ENCODE peak calls at places on chromosomes 2 and 18, in nine cellular contexts. One of them, this sample, is unnamed.

GRCh38 chr18:14924226-14924625 is 176.3 kb downstream of the ANKRD30B start:
- DNase-seq in mammary epithelial cell: peak
- DNase-seq in NCI-H774: no peak
- DNase-seq in activated CD4-positive, CD25-positive, alpha-beta regulatory T cell treated with anti-CD3 and anti-CD28 coated beads, Interleukin-2, amount 50 U/mL, for 72 hours: no peak
- DNase-seq in BJ: no peak
- DNase-seq in stimulated activated CD4-positive, alpha-beta T cell treated with anti-CD3 and anti-CD28 coated beads, Interleukin-1b, Interleukin-23, amount 100 ng/mL, for 24 hours: no peak
- DNase-seq in heart left ventricle: no peak
- DNase-seq in foreskin melanocyte: no peak
- DNase-seq in omental fat pad: no peak
- DNase-seq in this sample: no peak

GRCh38 chr2:21333694-21334093 is 209.9 kb downstream of the TDRD15 start:
- DNase-seq in heart left ventricle: no peak
- DNase-seq in NCI-H774: peak
- DNase-seq in omental fat pad: no peak
- DNase-seq in activated CD4-positive, CD25-positive, alpha-beta regulatory T cell treated with anti-CD3 and anti-CD28 coated beads, Interleukin-2, amount 50 U/mL, for 72 hours: no peak
- DNase-seq in mammary epithelial cell: peak
- DNase-seq in foreskin melanocyte: no peak
- DNase-seq in BJ: no peak
- DNase-seq in stimulated activated CD4-positive, alpha-beta T cell treated with anti-CD3 and anti-CD28 coated beads, Interleukin-1b, Interleukin-23, amount 100 ng/mL, for 24 hours: no peak
- DNase-seq in this sample: no peak

GRCh38 chr2:238709961-238710360 is 137.9 kb upstream of the TWIST2 start:
- DNase-seq in activated CD4-positive, CD25-positive, alpha-beta regulatory T cell treated with anti-CD3 and anti-CD28 coated beads, Interleukin-2, amount 50 U/mL, for 72 hours: no peak
- DNase-seq in omental fat pad: no peak
- DNase-seq in mammary epithelial cell: no peak
- DNase-seq in foreskin melanocyte: no peak
- DNase-seq in NCI-H774: no peak
- DNase-seq in heart left ventricle: no peak
- DNase-seq in stimulated activated CD4-positive, alpha-beta T cell treated with anti-CD3 and anti-CD28 coated beads, Interleukin-1b, Interleukin-23, amount 100 ng/mL, for 24 hours: no peak
- DNase-seq in BJ: no peak
- DNase-seq in this sample: no peak

GRCh38 chr2:9356336-9356735 is 67.0 kb downstream of the ITGB1BP1 start:
- DNase-seq in activated CD4-positive, CD25-positive, alpha-beta regulatory T cell treated with anti-CD3 and anti-CD28 coated beads, Interleukin-2, amount 50 U/mL, for 72 hours: no peak
- DNase-seq in stimulated activated CD4-positive, alpha-beta T cell treated with anti-CD3 and anti-CD28 coated beads, Interleukin-1b, Interleukin-23, amount 100 ng/mL, for 24 hours: no peak
- DNase-seq in mammary epithelial cell: no peak
- DNase-seq in omental fat pad: no peak
- DNase-seq in NCI-H774: no peak
- DNase-seq in heart left ventricle: no peak
- DNase-seq in BJ: no peak
- DNase-seq in foreskin melanocyte: no peak
- DNase-seq in this sample: no peak

GRCh38 chr2:209511637-209512036 is 87.8 kb downstream of the MAP2 start:
- DNase-seq in NCI-H774: no peak
- DNase-seq in activated CD4-positive, CD25-positive, alpha-beta regulatory T cell treated with anti-CD3 and anti-CD28 coated beads, Interleukin-2, amount 50 U/mL, for 72 hours: no peak
- DNase-seq in stimulated activated CD4-positive, alpha-beta T cell treated with anti-CD3 and anti-CD28 coated beads, Interleukin-1b, Interleukin-23, amount 100 ng/mL, for 24 hours: no peak
- DNase-seq in mammary epithelial cell: peak
- DNase-seq in omental fat pad: no peak
- DNase-seq in BJ: no peak
- DNase-seq in foreskin melanocyte: no peak
- DNase-seq in heart left ventricle: no peak
- DNase-seq in this sample: no peak

GRCh38 chr2:127638361-127639110 is 7.4 kb upstream of the GPR17 start:
- DNase-seq in foreskin melanocyte: no peak
- DNase-seq in BJ: no peak
- DNase-seq in stimulated activated CD4-positive, alpha-beta T cell treated with anti-CD3 and anti-CD28 coated beads, Interleukin-1b, Interleukin-23, amount 100 ng/mL, for 24 hours: no peak
- DNase-seq in heart left ventricle: peak
- DNase-seq in omental fat pad: no peak
- DNase-seq in NCI-H774: no peak
- DNase-seq in mammary epithelial cell: no peak
- DNase-seq in activated CD4-positive, CD25-positive, alpha-beta regulatory T cell treated with anti-CD3 and anti-CD28 coated beads, Interleukin-2, amount 50 U/mL, for 72 hours: no peak
- DNase-seq in this sample: peak

GRCh38 chr2:236607471-236608307 is 38.1 kb downstream of the ACKR3 start:
- DNase-seq in heart left ventricle: no peak
- DNase-seq in mammary epithelial cell: peak
- DNase-seq in omental fat pad: no peak
- DNase-seq in stimulated activated CD4-positive, alpha-beta T cell treated with anti-CD3 and anti-CD28 coated beads, Interleukin-1b, Interleukin-23, amount 100 ng/mL, for 24 hours: no peak
- DNase-seq in BJ: peak
- DNase-seq in activated CD4-positive, CD25-positive, alpha-beta regulatory T cell treated with anti-CD3 and anti-CD28 coated beads, Interleukin-2, amount 50 U/mL, for 72 hours: no peak
- DNase-seq in foreskin melanocyte: no peak
- DNase-seq in NCI-H774: peak
- DNase-seq in this sample: peak

GRCh38 chr2:72893594-72894319 is 6.5 kb downstream of the SPR start:
- DNase-seq in NCI-H774: no peak
- DNase-seq in BJ: no peak
- DNase-seq in mammary epithelial cell: peak
- DNase-seq in omental fat pad: no peak
- DNase-seq in stimulated activated CD4-positive, alpha-beta T cell treated with anti-CD3 and anti-CD28 coated beads, Interleukin-1b, Interleukin-23, amount 100 ng/mL, for 24 hours: no peak
- DNase-seq in foreskin melanocyte: no peak
- DNase-seq in heart left ventricle: no peak
- DNase-seq in activated CD4-positive, CD25-positive, alpha-beta regulatory T cell treated with anti-CD3 and anti-CD28 coated beads, Interleukin-2, amount 50 U/mL, for 72 hours: no peak
- DNase-seq in this sample: no peak

GRCh38 chr18:8835556-8835955 is 130.2 kb downstream of the MTCL1 start:
- DNase-seq in mammary epithelial cell: peak
- DNase-seq in heart left ventricle: no peak
- DNase-seq in omental fat pad: no peak
- DNase-seq in foreskin melanocyte: peak
- DNase-seq in NCI-H774: no peak
- DNase-seq in stimulated activated CD4-positive, alpha-beta T cell treated with anti-CD3 and anti-CD28 coated beads, Interleukin-1b, Interleukin-23, amount 100 ng/mL, for 24 hours: no peak
- DNase-seq in BJ: peak
- DNase-seq in activated CD4-positive, CD25-positive, alpha-beta regulatory T cell treated with anti-CD3 and anti-CD28 coated beads, Interleukin-2, amount 50 U/mL, for 72 hours: no peak
- DNase-seq in this sample: no peak

GRCh38 chr18:65608471-65608870 is 142.3 kb upstream of the CDH7 start:
- DNase-seq in NCI-H774: no peak
- DNase-seq in stimulated activated CD4-positive, alpha-beta T cell treated with anti-CD3 and anti-CD28 coated beads, Interleukin-1b, Interleukin-23, amount 100 ng/mL, for 24 hours: no peak
- DNase-seq in omental fat pad: no peak
- DNase-seq in mammary epithelial cell: no peak
- DNase-seq in BJ: no peak
- DNase-seq in heart left ventricle: no peak
- DNase-seq in foreskin melanocyte: no peak
- DNase-seq in activated CD4-positive, CD25-positive, alpha-beta regulatory T cell treated with anti-CD3 and anti-CD28 coated beads, Interleukin-2, amount 50 U/mL, for 72 hours: no peak
- DNase-seq in this sample: no peak

GRCh38 chr2:204180671-204181070 is 244.1 kb downstream of the ICOS start:
- DNase-seq in mammary epithelial cell: no peak
- DNase-seq in stimulated activated CD4-positive, alpha-beta T cell treated with anti-CD3 and anti-CD28 coated beads, Interleukin-1b, Interleukin-23, amount 100 ng/mL, for 24 hours: no peak
- DNase-seq in activated CD4-positive, CD25-positive, alpha-beta regulatory T cell treated with anti-CD3 and anti-CD28 coated beads, Interleukin-2, amount 50 U/mL, for 72 hours: no peak
- DNase-seq in NCI-H774: peak
- DNase-seq in heart left ventricle: no peak
- DNase-seq in omental fat pad: no peak
- DNase-seq in BJ: no peak
- DNase-seq in foreskin melanocyte: peak
- DNase-seq in this sample: no peak

GRCh38 chr2:79552653-79553052 is 39.8 kb downstream of the CTNNA2 start:
- DNase-seq in foreskin melanocyte: no peak
- DNase-seq in omental fat pad: no peak
- DNase-seq in BJ: no peak
- DNase-seq in NCI-H774: no peak
- DNase-seq in mammary epithelial cell: no peak
- DNase-seq in heart left ventricle: no peak
- DNase-seq in activated CD4-positive, CD25-positive, alpha-beta regulatory T cell treated with anti-CD3 and anti-CD28 coated beads, Interleukin-2, amount 50 U/mL, for 72 hours: no peak
- DNase-seq in stimulated activated CD4-positive, alpha-beta T cell treated with anti-CD3 and anti-CD28 coated beads, Interleukin-1b, Interleukin-23, amount 100 ng/mL, for 24 hours: no peak
- DNase-seq in this sample: no peak

GRCh38 chr2:11858883-11859282 is 112.5 kb downstream of the LPIN1 start:
- DNase-seq in heart left ventricle: no peak
- DNase-seq in foreskin melanocyte: no peak
- DNase-seq in BJ: no peak
- DNase-seq in activated CD4-positive, CD25-positive, alpha-beta regulatory T cell treated with anti-CD3 and anti-CD28 coated beads, Interleukin-2, amount 50 U/mL, for 72 hours: no peak
- DNase-seq in mammary epithelial cell: no peak
- DNase-seq in stimulated activated CD4-positive, alpha-beta T cell treated with anti-CD3 and anti-CD28 coated beads, Interleukin-1b, Interleukin-23, amount 100 ng/mL, for 24 hours: no peak
- DNase-seq in NCI-H774: no peak
- DNase-seq in omental fat pad: no peak
- DNase-seq in this sample: peak

GRCh38 chr2:66024396-66024795 is 410.5 kb upstream of the MEIS1 start:
- DNase-seq in NCI-H774: peak
- DNase-seq in omental fat pad: no peak
- DNase-seq in BJ: no peak
- DNase-seq in stimulated activated CD4-positive, alpha-beta T cell treated with anti-CD3 and anti-CD28 coated beads, Interleukin-1b, Interleukin-23, amount 100 ng/mL, for 24 hours: no peak
- DNase-seq in foreskin melanocyte: no peak
- DNase-seq in mammary epithelial cell: no peak
- DNase-seq in activated CD4-positive, CD25-positive, alpha-beta regulatory T cell treated with anti-CD3 and anti-CD28 coated beads, Interleukin-2, amount 50 U/mL, for 72 hours: no peak
- DNase-seq in heart left ventricle: no peak
- DNase-seq in this sample: no peak

GRCh38 chr2:205696541-205697441 is 14.5 kb downstream of the NRP2 start:
- DNase-seq in NCI-H774: no peak
- DNase-seq in heart left ventricle: no peak
- DNase-seq in omental fat pad: no peak
- DNase-seq in BJ: no peak
- DNase-seq in mammary epithelial cell: no peak
- DNase-seq in activated CD4-positive, CD25-positive, alpha-beta regulatory T cell treated with anti-CD3 and anti-CD28 coated beads, Interleukin-2, amount 50 U/mL, for 72 hours: no peak
- DNase-seq in stimulated activated CD4-positive, alpha-beta T cell treated with anti-CD3 and anti-CD28 coated beads, Interleukin-1b, Interleukin-23, amount 100 ng/mL, for 24 hours: no peak
- DNase-seq in foreskin melanocyte: peak
- DNase-seq in this sample: no peak

GRCh38 chr2:28004086-28004485 is 113.6 kb downstream of the BABAM2 start:
- DNase-seq in NCI-H774: no peak
- DNase-seq in foreskin melanocyte: no peak
- DNase-seq in activated CD4-positive, CD25-positive, alpha-beta regulatory T cell treated with anti-CD3 and anti-CD28 coated beads, Interleukin-2, amount 50 U/mL, for 72 hours: no peak
- DNase-seq in BJ: peak
- DNase-seq in heart left ventricle: no peak
- DNase-seq in mammary epithelial cell: peak
- DNase-seq in omental fat pad: no peak
- DNase-seq in stimulated activated CD4-positive, alpha-beta T cell treated with anti-CD3 and anti-CD28 coated beads, Interleukin-1b, Interleukin-23, amount 100 ng/mL, for 24 hours: peak
- DNase-seq in this sample: no peak

GRCh38 chr2:47357475-47357874 is 45.5 kb upstream of the MSH2 start:
- DNase-seq in activated CD4-positive, CD25-positive, alpha-beta regulatory T cell treated with anti-CD3 and anti-CD28 coated beads, Interleukin-2, amount 50 U/mL, for 72 hours: no peak
- DNase-seq in omental fat pad: no peak
- DNase-seq in heart left ventricle: no peak
- DNase-seq in mammary epithelial cell: peak
- DNase-seq in foreskin melanocyte: peak
- DNase-seq in stimulated activated CD4-positive, alpha-beta T cell treated with anti-CD3 and anti-CD28 coated beads, Interleukin-1b, Interleukin-23, amount 100 ng/mL, for 24 hours: no peak
- DNase-seq in NCI-H774: no peak
- DNase-seq in BJ: no peak
- DNase-seq in this sample: no peak

GRCh38 chr2:6073260-6074141 is 381.3 kb downstream of the SOX11 start:
- DNase-seq in stimulated activated CD4-positive, alpha-beta T cell treated with anti-CD3 and anti-CD28 coated beads, Interleukin-1b, Interleukin-23, amount 100 ng/mL, for 24 hours: no peak
- DNase-seq in activated CD4-positive, CD25-positive, alpha-beta regulatory T cell treated with anti-CD3 and anti-CD28 coated beads, Interleukin-2, amount 50 U/mL, for 72 hours: no peak
- DNase-seq in heart left ventricle: no peak
- DNase-seq in omental fat pad: no peak
- DNase-seq in foreskin melanocyte: no peak
- DNase-seq in NCI-H774: no peak
- DNase-seq in BJ: no peak
- DNase-seq in mammary epithelial cell: no peak
- DNase-seq in this sample: no peak

GRCh38 chr2:148936857-148937450 is 61.9 kb downstream of the KIF5C start:
- DNase-seq in foreskin melanocyte: no peak
- DNase-seq in stimulated activated CD4-positive, alpha-beta T cell treated with anti-CD3 and anti-CD28 coated beads, Interleukin-1b, Interleukin-23, amount 100 ng/mL, for 24 hours: no peak
- DNase-seq in mammary epithelial cell: no peak
- DNase-seq in NCI-H774: no peak
- DNase-seq in heart left ventricle: no peak
- DNase-seq in activated CD4-positive, CD25-positive, alpha-beta regulatory T cell treated with anti-CD3 and anti-CD28 coated beads, Interleukin-2, amount 50 U/mL, for 72 hours: no peak
- DNase-seq in omental fat pad: no peak
- DNase-seq in BJ: no peak
- DNase-seq in this sample: no peak

GRCh38 chr18:76351961-76352581 is 143.0 kb downstream of the ZNF516 start:
- DNase-seq in heart left ventricle: no peak
- DNase-seq in omental fat pad: no peak
- DNase-seq in NCI-H774: peak
- DNase-seq in foreskin melanocyte: peak
- DNase-seq in stimulated activated CD4-positive, alpha-beta T cell treated with anti-CD3 and anti-CD28 coated beads, Interleukin-1b, Interleukin-23, amount 100 ng/mL, for 24 hours: no peak
- DNase-seq in activated CD4-positive, CD25-positive, alpha-beta regulatory T cell treated with anti-CD3 and anti-CD28 coated beads, Interleukin-2, amount 50 U/mL, for 72 hours: no peak
- DNase-seq in mammary epithelial cell: peak
- DNase-seq in BJ: peak
- DNase-seq in this sample: no peak